ENCODE peak calls at places on chromosomes 4 and X, in nine cellular contexts. One of them, this sample, is unnamed.
A peak's percentile ranks its signal among the peaks of the same experiment; 100 is the strongest.

GRCh38 chrX:79268788-79269187 is 98.3 kb downstream of the ITM2A start:
- DNase-seq in gastrocnemius medialis: no peak
- DNase-seq in cardiac fibroblast: peak; percentile 15
- DNase-seq in NCI-H524: no peak
- DNase-seq in NCI-H2081: no peak
- DNase-seq in NAMALWA: no peak
- DNase-seq in NCI-H1436: no peak
- DNase-seq in nucleus accumbens: no peak
- DNase-seq in psoas muscle: no peak
- DNase-seq in this sample: no peak

GRCh38 chr4:111303806-111304205 is 680.9 kb upstream of the PITX2 start:
- DNase-seq in gastrocnemius medialis: no peak
- DNase-seq in cardiac fibroblast: no peak
- DNase-seq in NCI-H524: no peak
- DNase-seq in NCI-H2081: no peak
- DNase-seq in NAMALWA: no peak
- DNase-seq in NCI-H1436: no peak
- DNase-seq in nucleus accumbens: no peak
- DNase-seq in psoas muscle: no peak
- DNase-seq in this sample: no peak

GRCh38 chrX:108642273-108642628 is 94.1 kb downstream of the IRS4 start:
- DNase-seq in gastrocnemius medialis: no peak
- DNase-seq in cardiac fibroblast: no peak
- DNase-seq in NCI-H524: no peak
- DNase-seq in NCI-H2081: no peak
- DNase-seq in NAMALWA: no peak
- DNase-seq in NCI-H1436: no peak
- DNase-seq in nucleus accumbens: no peak
- DNase-seq in psoas muscle: no peak
- DNase-seq in this sample: no peak

GRCh38 chr4:2399631-2400190 is 18.7 kb downstream of the ZFYVE28 start:
- DNase-seq in gastrocnemius medialis: no peak
- DNase-seq in cardiac fibroblast: no peak
- DNase-seq in NCI-H524: no peak
- DNase-seq in NCI-H2081: no peak
- DNase-seq in NAMALWA: no peak
- DNase-seq in NCI-H1436: no peak
- DNase-seq in nucleus accumbens: no peak
- DNase-seq in psoas muscle: no peak
- DNase-seq in this sample: no peak

GRCh38 chr4:187606581-187606980 is 389.0 kb upstream of the ZFP42 start:
- DNase-seq in gastrocnemius medialis: no peak
- DNase-seq in cardiac fibroblast: peak; percentile 69
- DNase-seq in NCI-H524: peak; percentile 0
- DNase-seq in NCI-H2081: peak; percentile 38
- DNase-seq in NAMALWA: peak; percentile 45
- DNase-seq in NCI-H1436: peak; percentile 34
- DNase-seq in nucleus accumbens: no peak
- DNase-seq in psoas muscle: no peak
- DNase-seq in this sample: peak; percentile 64

GRCh38 chrX:154547245-154548027 is at the start of gene IKBKG:
- DNase-seq in gastrocnemius medialis: peak; percentile 87
- DNase-seq in cardiac fibroblast: peak; percentile 94
- DNase-seq in NCI-H524: peak; percentile 84
- DNase-seq in NCI-H2081: peak; percentile 71
- DNase-seq in NAMALWA: peak; percentile 89
- DNase-seq in NCI-H1436: peak; percentile 93
- DNase-seq in nucleus accumbens: peak; percentile 75
- DNase-seq in psoas muscle: peak; percentile 89
- DNase-seq in this sample: peak; percentile 91

GRCh38 chrX:74119016-74119910 is 184.7 kb upstream of the ZCCHC13 start:
- DNase-seq in gastrocnemius medialis: no peak
- DNase-seq in cardiac fibroblast: peak; percentile 14
- DNase-seq in NCI-H524: no peak
- DNase-seq in NCI-H2081: no peak
- DNase-seq in NAMALWA: no peak
- DNase-seq in NCI-H1436: no peak
- DNase-seq in nucleus accumbens: no peak
- DNase-seq in psoas muscle: no peak
- DNase-seq in this sample: peak; percentile 86

GRCh38 chr4:26406346-26406975 is 83.8 kb downstream of the CCKAR start:
- DNase-seq in gastrocnemius medialis: no peak
- DNase-seq in cardiac fibroblast: no peak
- DNase-seq in NCI-H524: no peak
- DNase-seq in NCI-H2081: no peak
- DNase-seq in NAMALWA: no peak
- DNase-seq in NCI-H1436: no peak
- DNase-seq in nucleus accumbens: no peak
- DNase-seq in psoas muscle: no peak
- DNase-seq in this sample: no peak

GRCh38 chr4:125072269-125072668 is 242.5 kb upstream of the FAT4 start:
- DNase-seq in gastrocnemius medialis: no peak
- DNase-seq in cardiac fibroblast: no peak
- DNase-seq in NCI-H524: no peak
- DNase-seq in NCI-H2081: no peak
- DNase-seq in NAMALWA: no peak
- DNase-seq in NCI-H1436: no peak
- DNase-seq in nucleus accumbens: no peak
- DNase-seq in psoas muscle: no peak
- DNase-seq in this sample: no peak

GRCh38 chrX:71671043-71671829 is 3.9 kb downstream of the LOC101059915 start:
- DNase-seq in gastrocnemius medialis: no peak
- DNase-seq in cardiac fibroblast: no peak
- DNase-seq in NCI-H524: no peak
- DNase-seq in NCI-H2081: no peak
- DNase-seq in NAMALWA: no peak
- DNase-seq in NCI-H1436: no peak
- DNase-seq in nucleus accumbens: no peak
- DNase-seq in psoas muscle: no peak
- DNase-seq in this sample: no peak

GRCh38 chr4:138045036-138045435 is 197.1 kb downstream of the SLC7A11 start:
- DNase-seq in gastrocnemius medialis: no peak
- DNase-seq in cardiac fibroblast: no peak
- DNase-seq in NCI-H524: no peak
- DNase-seq in NCI-H2081: no peak
- DNase-seq in NAMALWA: no peak
- DNase-seq in NCI-H1436: no peak
- DNase-seq in nucleus accumbens: no peak
- DNase-seq in psoas muscle: no peak
- DNase-seq in this sample: no peak

GRCh38 chr4:167544391-167544790 is 310.1 kb upstream of the SPOCK3 start:
- DNase-seq in gastrocnemius medialis: no peak
- DNase-seq in cardiac fibroblast: no peak
- DNase-seq in NCI-H524: no peak
- DNase-seq in NCI-H2081: no peak
- DNase-seq in NAMALWA: no peak
- DNase-seq in NCI-H1436: no peak
- DNase-seq in nucleus accumbens: no peak
- DNase-seq in psoas muscle: no peak
- DNase-seq in this sample: no peak

GRCh38 chr4:71272976-71273375 is 65.8 kb upstream of the SLC4A4 start:
- DNase-seq in gastrocnemius medialis: no peak
- DNase-seq in cardiac fibroblast: no peak
- DNase-seq in NCI-H524: no peak
- DNase-seq in NCI-H2081: no peak
- DNase-seq in NAMALWA: no peak
- DNase-seq in NCI-H1436: no peak
- DNase-seq in nucleus accumbens: no peak
- DNase-seq in psoas muscle: no peak
- DNase-seq in this sample: no peak

GRCh38 chr4:73867783-73868182 is 1.4 kb upstream of the CXCL1 start:
- DNase-seq in gastrocnemius medialis: no peak
- DNase-seq in cardiac fibroblast: no peak
- DNase-seq in NCI-H524: no peak
- DNase-seq in NCI-H2081: peak; percentile 2
- DNase-seq in NAMALWA: no peak
- DNase-seq in NCI-H1436: no peak
- DNase-seq in nucleus accumbens: no peak
- DNase-seq in psoas muscle: no peak
- DNase-seq in this sample: no peak

GRCh38 chr4:7019367-7019766 is 23.8 kb upstream of the TADA2B start:
- DNase-seq in gastrocnemius medialis: no peak
- DNase-seq in cardiac fibroblast: no peak
- DNase-seq in NCI-H524: no peak
- DNase-seq in NCI-H2081: no peak
- DNase-seq in NAMALWA: no peak
- DNase-seq in NCI-H1436: no peak
- DNase-seq in nucleus accumbens: no peak
- DNase-seq in psoas muscle: no peak
- DNase-seq in this sample: no peak

This sample was measured in NB4.